ENCODE peak calls at places on chromosomes 4 and X, in nine cellular contexts. Q is psoas muscle, M is OCI-LY7, E is dorsolateral prefrontal cortex, U is fibroblast of the aortic adventitia, L is kidney epithelial cell, T is heart right ventricle, R is ovary, V is lower lobe of right lung. S is an unnamed sample.

GRCh38 chr4:52712991-52713275 is 38.3 kb downstream of the ERVMER34-1 start:
- DNase-seq in Q (no peak), M (no peak), E (no peak), U (peak; percentile 41), L (no peak), T (no peak), R (no peak), V (no peak), S (no peak)

GRCh38 chr4:11597506-11597905 is 168.8 kb upstream of the HS3ST1 start:
- DNase-seq in Q (no peak), M (no peak), E (no peak), U (no peak), L (no peak), T (no peak), R (no peak), V (no peak), S (no peak)

GRCh38 chr4:25905371-25905770 is 8.6 kb upstream of the SMIM20 start:
- DNase-seq in Q (no peak), M (no peak), E (no peak), U (no peak), L (no peak), T (no peak), R (no peak), V (no peak), S (no peak)

GRCh38 chrX:100328342-100328741 is 81.7 kb downstream of the PCDH19 start:
- DNase-seq in Q (no peak), M (no peak), E (no peak), U (no peak), L (no peak), T (no peak), R (no peak), V (no peak), S (no peak)

GRCh38 chr4:30856795-30857564 is 136.8 kb downstream of the PCDH7 start:
- DNase-seq in Q (no peak), M (no peak), E (no peak), U (no peak), L (no peak), T (no peak), R (no peak), V (no peak), S (no peak)

GRCh38 chrX:31227250-31227649 is 155.4 kb upstream of the FTHL17 start:
- DNase-seq in Q (no peak), M (no peak), E (no peak), U (peak; percentile 32), L (no peak), T (no peak), R (no peak), V (no peak), S (no peak)

GRCh38 chrX:38095971-38096529 is 89.7 kb downstream of the SYTL5 start:
- DNase-seq in Q (no peak), M (no peak), E (no peak), U (peak; percentile 28), L (peak; percentile 23), T (no peak), R (no peak), V (no peak), S (no peak)

GRCh38 chr4:141540643-141541042 is 95.7 kb upstream of the IL15 start:
- DNase-seq in Q (no peak), M (no peak), E (no peak), U (peak; percentile 39), L (no peak), T (no peak), R (no peak), V (no peak), S (no peak)

GRCh38 chr4:28369504-28369903 is 1508.9 kb downstream of the STIM2 start:
- DNase-seq in Q (no peak), M (no peak), E (no peak), U (peak; percentile 53), L (no peak), T (no peak), R (no peak), V (no peak), S (no peak)

GRCh38 chr4:19010766-19011165 is 989.2 kb upstream of the LCORL start:
- DNase-seq in Q (no peak), M (no peak), E (no peak), U (no peak), L (no peak), T (no peak), R (no peak), V (no peak), S (no peak)

GRCh38 chrX:133335027-133335426 is 80.3 kb downstream of the GPC4 start:
- DNase-seq in Q (no peak), M (peak; percentile 20), E (no peak), U (peak; percentile 49), L (no peak), T (peak; percentile 3), R (no peak), V (no peak), S (no peak)

GRCh38 chr4:114208747-114209146 is 229.3 kb upstream of the ARSJ start:
- DNase-seq in Q (no peak), M (no peak), E (no peak), U (peak; percentile 16), L (no peak), T (no peak), R (no peak), V (no peak), S (no peak)

GRCh38 chr4:165133150-165133549 is 20.5 kb upstream of the TMEM192 start:
- DNase-seq in Q (no peak), M (peak; percentile 28), E (no peak), U (no peak), L (no peak), T (no peak), R (no peak), V (no peak), S (no peak)

GRCh38 chrX:72111011-72111708 is 20.6 kb downstream of the RTL5 start:
- DNase-seq in Q (no peak), M (no peak), E (no peak), U (no peak), L (no peak), T (no peak), R (no peak), V (no peak), S (no peak)

GRCh38 chrX:151174581-151175282 is 1.7 kb upstream of the GPR50 start:
- DNase-seq in Q (no peak), M (no peak), E (no peak), U (no peak), L (no peak), T (no peak), R (no peak), V (no peak), S (no peak)

GRCh38 chrX:97622111-97622510 is 738.4 kb downstream of the RPA4 start:
- DNase-seq in Q (no peak), M (no peak), E (no peak), U (no peak), L (no peak), T (no peak), R (no peak), V (no peak), S (no peak)

GRCh38 chr4:95754667-95755066 is 85.2 kb upstream of the PDHA2 start:
- DNase-seq in Q (no peak), M (no peak), E (no peak), U (no peak), L (no peak), T (no peak), R (no peak), V (no peak), S (no peak)

GRCh38 chr4:25060586-25061340 is 30.0 kb upstream of the LGI2 start:
- DNase-seq in Q (no peak), M (no peak), E (no peak), U (peak; percentile 45), L (no peak), T (no peak), R (no peak), V (no peak), S (no peak)

GRCh38 chr4:75786938-75787337 is 62.6 kb downstream of the USO1 start:
- DNase-seq in Q (no peak), M (no peak), E (no peak), U (no peak), L (no peak), T (no peak), R (no peak), V (no peak), S (no peak)
- H3K4me3 ChIP-seq in Q (no peak overlapping the region), M (no peak overlapping the region), E (no peak overlapping the region), U (no peak overlapping the region), L (no peak overlapping the region), T (no peak overlapping the region), R (no peak overlapping the region), V (no peak overlapping the region), S (no peak overlapping the region)

GRCh38 chr4:108094923-108095482 is 73.7 kb downstream of the LEF1 start:
- DNase-seq in Q (no peak), M (no peak), E (no peak), U (no peak), L (no peak), T (no peak), R (no peak), V (no peak), S (no peak)
- TF ChIP-seq CTCF in Q (no peak), M (peak; percentile 61), E (no peak), U (no peak), L (no peak), T (no peak), R (no peak), V (no peak), S (no peak)

GRCh38 chrX:46326161-46326560 is 219.1 kb downstream of the ZNF674 start:
- DNase-seq in Q (no peak), M (no peak), E (no peak), U (peak; percentile 30), L (no peak), T (no peak), R (no peak), V (no peak), S (no peak)
- H3K4me3 ChIP-seq in Q (no peak overlapping the region), M (no peak overlapping the region), E (no peak overlapping the region), U (no peak overlapping the region), L (no peak overlapping the region), T (no peak overlapping the region), R (no peak overlapping the region), V (no peak overlapping the region), S (no peak overlapping the region)

GRCh38 chr4:156775803-156776202 is 195.8 kb downstream of the PDGFC start:
- DNase-seq in Q (no peak), M (no peak), E (no peak), U (no peak), L (no peak), T (no peak), R (no peak), V (no peak), S (no peak)

GRCh38 chr4:156778093-156778492 is 193.5 kb downstream of the PDGFC start:
- DNase-seq in Q (no peak), M (no peak), E (no peak), U (peak; percentile 67), L (no peak), T (no peak), R (no peak), V (no peak), S (no peak)

GRCh38 chr4:156779774-156780173 is 191.8 kb downstream of the PDGFC start:
- DNase-seq in Q (no peak), M (no peak), E (no peak), U (peak; percentile 58), L (peak; percentile 69), T (no peak), R (no peak), V (no peak), S (no peak)

GRCh38 chr4:156779046-156779445 is 192.6 kb downstream of the PDGFC start:
- DNase-seq in Q (no peak), M (no peak), E (no peak), U (peak; percentile 67), L (no peak), T (no peak), R (no peak), V (no peak), S (no peak)

DNA sequence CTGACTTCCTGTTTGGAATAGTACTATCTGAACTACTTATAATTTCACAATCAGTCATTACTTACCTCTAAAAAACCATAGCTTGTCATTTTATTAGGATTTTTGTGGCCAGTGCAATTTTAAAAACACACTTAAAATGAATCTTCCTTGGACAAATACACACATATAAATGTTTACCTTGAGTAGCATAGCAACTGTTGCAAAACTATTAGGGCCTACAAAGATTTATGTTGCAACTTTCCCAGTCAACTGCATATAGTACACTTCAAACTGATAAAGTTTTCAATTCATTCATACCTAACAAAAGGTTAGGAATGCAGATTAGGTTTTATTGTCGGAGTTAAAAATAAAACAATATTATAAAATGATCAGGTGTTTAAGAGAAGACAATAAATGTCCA is 193.0 kb downstream of the PDGFC start:
- DNase-seq in Q (no peak), M (no peak), E (no peak), U (peak; percentile 77), L (no peak), T (no peak), R (no peak), V (no peak), S (no peak)
- TF ChIP-seq CTCF in Q (no peak), M (no peak), E (no peak), U (no peak), L (no peak), T (no peak), R (no peak), V (no peak), S (no peak)